ENCODE peak calls at places on chromosomes 4 and X, in four cellular contexts. One of them, this sample, is unnamed.

GRCh38 chr4:43757147-43757546 is 691.5 kb downstream of the KCTD8 start:
- DNase-seq in lower leg skin: no peak
- DNase-seq in fibroblast of mammary gland: no peak
- DNase-seq in stomach: peak
- DNase-seq in this sample: peak

GRCh38 chr4:187782425-187782824 is 213.1 kb upstream of the ZFP42 start:
- DNase-seq in fibroblast of mammary gland: no peak
- DNase-seq in stomach: no peak
- DNase-seq in lower leg skin: no peak
- DNase-seq in this sample: no peak

GRCh38 chrX:40933132-40934078 is 151.8 kb upstream of the USP9X start:
- DNase-seq in lower leg skin: peak
- DNase-seq in fibroblast of mammary gland: peak
- DNase-seq in stomach: no peak
- DNase-seq in this sample: peak

GRCh38 chr4:51932684-51933083 is 87.5 kb downstream of the LRRC66 start:
- DNase-seq in fibroblast of mammary gland: no peak
- DNase-seq in lower leg skin: no peak
- DNase-seq in stomach: no peak
- DNase-seq in this sample: no peak

GRCh38 chrX:9465380-9466114 is 689 bp downstream of the TBL1X start:
- DNase-seq in fibroblast of mammary gland: no peak
- DNase-seq in stomach: peak
- DNase-seq in lower leg skin: no peak
- DNase-seq in this sample: no peak

GRCh38 chr4:57023104-57023503 is 44.4 kb downstream of the POLR2B start:
- DNase-seq in stomach: no peak
- DNase-seq in fibroblast of mammary gland: peak
- DNase-seq in lower leg skin: no peak
- DNase-seq in this sample: peak

GRCh38 chr4:16577177-16577576 is 321.3 kb downstream of the LDB2 start:
- DNase-seq in fibroblast of mammary gland: no peak
- DNase-seq in stomach: no peak
- DNase-seq in lower leg skin: no peak
- DNase-seq in this sample: no peak

GRCh38 chr4:182886768-182887167 is 30.4 kb downstream of the DCTD start:
- DNase-seq in stomach: no peak
- DNase-seq in lower leg skin: no peak
- DNase-seq in fibroblast of mammary gland: no peak
- DNase-seq in this sample: no peak

GRCh38 chr4:8192748-8193738 is 6.0 kb upstream of the SH3TC1 start:
- DNase-seq in stomach: peak
- DNase-seq in lower leg skin: peak
- DNase-seq in fibroblast of mammary gland: peak
- DNase-seq in this sample: peak

GRCh38 chr4:141912831-141913230 is 276.4 kb downstream of the IL15 start:
- DNase-seq in lower leg skin: no peak
- DNase-seq in fibroblast of mammary gland: peak
- DNase-seq in stomach: peak
- DNase-seq in this sample: no peak

GRCh38 chr4:47031713-47032404 is 492 bp downstream of the GABRB1 start:
- DNase-seq in lower leg skin: no peak
- DNase-seq in fibroblast of mammary gland: no peak
- DNase-seq in stomach: no peak
- DNase-seq in this sample: no peak

GRCh38 chrX:154855256-154855655 is 20.8 kb upstream of the SMIM9 start:
- DNase-seq in lower leg skin: no peak
- DNase-seq in fibroblast of mammary gland: no peak
- DNase-seq in stomach: no peak
- DNase-seq in this sample: no peak

GRCh38 chr4:56360071-56360470 is 27.2 kb downstream of the AASDH start:
- DNase-seq in lower leg skin: no peak
- DNase-seq in fibroblast of mammary gland: peak
- DNase-seq in stomach: no peak
- DNase-seq in this sample: no peak

GRCh38 chrX:118677318-118677717 is 50.1 kb upstream of the IL13RA1 start:
- DNase-seq in fibroblast of mammary gland: no peak
- DNase-seq in lower leg skin: no peak
- DNase-seq in stomach: no peak
- DNase-seq in this sample: no peak

GRCh38 chr4:147597561-147597960 is 19.6 kb upstream of the TMEM184C start:
- DNase-seq in lower leg skin: no peak
- DNase-seq in fibroblast of mammary gland: no peak
- DNase-seq in stomach: no peak
- DNase-seq in this sample: no peak

GRCh38 chr4:160026720-160027119 is 923.8 kb downstream of the RAPGEF2 start:
- DNase-seq in stomach: no peak
- DNase-seq in lower leg skin: no peak
- DNase-seq in fibroblast of mammary gland: peak
- DNase-seq in this sample: peak

DNA sequence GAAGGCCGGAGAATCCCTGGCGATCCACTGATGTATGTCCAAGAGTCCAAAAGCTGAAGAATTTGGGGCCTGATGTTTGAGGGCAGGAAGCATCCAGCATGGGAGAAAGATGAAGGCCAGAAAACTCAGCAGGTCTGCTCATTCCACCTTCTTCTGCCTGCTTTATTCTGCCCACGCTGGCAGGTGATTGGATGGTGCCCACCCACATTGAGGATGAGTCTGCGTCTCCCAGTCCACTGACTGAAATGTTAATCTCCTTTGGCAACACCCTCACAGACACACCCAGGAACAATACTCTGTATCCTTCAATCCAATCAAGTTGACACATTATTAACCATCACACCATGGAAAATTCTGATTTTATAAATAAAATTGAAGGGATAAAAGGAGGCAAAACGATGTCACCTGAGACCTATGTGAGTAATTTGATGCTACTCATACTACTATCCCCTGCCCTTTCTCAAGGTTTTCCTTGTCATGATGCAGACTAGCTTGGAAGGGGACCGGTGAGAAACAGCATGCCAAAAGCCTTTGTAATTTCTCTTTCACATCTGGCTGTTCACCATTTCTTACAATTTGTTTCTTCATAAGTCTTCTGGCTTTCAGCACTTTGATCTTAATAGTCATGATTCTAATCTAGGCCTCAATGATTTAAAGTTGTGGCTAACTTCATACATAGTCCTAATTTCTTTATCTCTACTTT is 9.7 kb upstream of the PYURF start:
- DNase-seq in lower leg skin: no peak
- DNase-seq in stomach: no peak
- DNase-seq in fibroblast of mammary gland: peak
- DNase-seq in this sample: peak
- H3K4me3 ChIP-seq in lower leg skin: no peak
- H3K4me3 ChIP-seq in stomach: no peak
- H3K4me3 ChIP-seq in fibroblast of mammary gland: peak
- H3K4me3 ChIP-seq in this sample: no peak

GRCh38 chr4:119289313-119289712 is 32.6 kb downstream of the FABP2 start:
- DNase-seq in stomach: no peak
- DNase-seq in fibroblast of mammary gland: no peak
- DNase-seq in lower leg skin: no peak
- DNase-seq in this sample: no peak

GRCh38 chr4:119281374-119281773 is 40.6 kb downstream of the FABP2 start:
- DNase-seq in fibroblast of mammary gland: no peak
- DNase-seq in stomach: no peak
- DNase-seq in lower leg skin: no peak
- DNase-seq in this sample: no peak

GRCh38 chr4:119290598-119290997 is 31.3 kb downstream of the FABP2 start:
- DNase-seq in lower leg skin: no peak
- DNase-seq in fibroblast of mammary gland: no peak
- DNase-seq in stomach: no peak
- DNase-seq in this sample: no peak

GRCh38 chr4:119284876-119285611 is 36.9 kb downstream of the FABP2 start:
- DNase-seq in stomach: no peak
- DNase-seq in fibroblast of mammary gland: peak
- DNase-seq in lower leg skin: no peak
- DNase-seq in this sample: peak

DNA sequence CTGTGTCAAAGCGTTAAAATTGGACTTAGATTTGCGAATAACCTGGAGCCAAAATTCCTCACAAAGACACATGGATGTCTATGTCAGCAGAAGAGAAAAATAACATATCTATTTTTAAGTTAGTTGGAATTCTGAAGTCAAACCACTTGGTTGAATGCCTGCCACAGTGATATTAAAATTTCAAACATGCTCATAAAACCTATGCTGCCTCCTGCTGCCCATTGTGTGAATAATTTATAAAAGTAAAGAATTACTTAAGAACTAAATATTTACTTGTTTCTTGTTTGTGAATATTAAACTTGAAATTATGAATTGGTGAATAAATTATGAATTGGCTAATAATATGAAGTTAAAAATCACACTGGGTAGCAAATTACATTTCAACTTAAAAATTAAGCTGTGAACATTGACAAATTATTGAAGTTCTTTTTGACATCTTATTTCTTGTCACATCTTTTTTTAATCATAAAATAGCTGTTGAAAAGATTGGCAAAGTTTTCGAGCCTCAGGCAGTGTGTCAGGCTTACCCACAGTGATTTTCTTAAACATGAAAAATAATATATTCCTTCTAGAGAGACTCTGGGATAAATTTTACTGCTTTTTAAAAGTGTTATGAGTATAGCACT is 35.4 kb downstream of the FABP2 start:
- DNase-seq in stomach: no peak
- DNase-seq in fibroblast of mammary gland: peak
- DNase-seq in lower leg skin: no peak
- DNase-seq in this sample: peak
- TF ChIP-seq CTCF in stomach: peak
- TF ChIP-seq CTCF in fibroblast of mammary gland: peak
- TF ChIP-seq CTCF in lower leg skin: no peak
- TF ChIP-seq CTCF in this sample: peak

GRCh38 chrX:3461824-3462508 is 115.5 kb upstream of the MXRA5 start:
- DNase-seq in fibroblast of mammary gland: peak
- DNase-seq in stomach: no peak
- DNase-seq in lower leg skin: no peak
- DNase-seq in this sample: no peak
- H3K4me3 ChIP-seq in fibroblast of mammary gland: peak
- H3K4me3 ChIP-seq in stomach: no peak
- H3K4me3 ChIP-seq in lower leg skin: no peak
- H3K4me3 ChIP-seq in this sample: no peak

GRCh38 chr4:30867427-30867826 is 147.3 kb downstream of the PCDH7 start:
- DNase-seq in lower leg skin: no peak
- DNase-seq in stomach: no peak
- DNase-seq in fibroblast of mammary gland: peak
- DNase-seq in this sample: peak
- TF ChIP-seq CTCF in lower leg skin: no peak
- TF ChIP-seq CTCF in stomach: no peak
- TF ChIP-seq CTCF in fibroblast of mammary gland: no peak
- TF ChIP-seq CTCF in this sample: no peak

GRCh38 chr4:139036885-139037284 is 21.3 kb downstream of the NOCT start:
- DNase-seq in fibroblast of mammary gland: no peak
- DNase-seq in lower leg skin: no peak
- DNase-seq in stomach: no peak
- DNase-seq in this sample: no peak
- H3K4me3 ChIP-seq in fibroblast of mammary gland: no peak
- H3K4me3 ChIP-seq in lower leg skin: no peak
- H3K4me3 ChIP-seq in stomach: no peak
- H3K4me3 ChIP-seq in this sample: no peak

GRCh38 chr4:112379306-112379705 is 82.1 kb downstream of the ALPK1 start:
- DNase-seq in fibroblast of mammary gland: no peak
- DNase-seq in lower leg skin: no peak
- DNase-seq in stomach: no peak
- DNase-seq in this sample: no peak
- TF ChIP-seq CTCF in fibroblast of mammary gland: no peak
- TF ChIP-seq CTCF in lower leg skin: no peak
- TF ChIP-seq CTCF in stomach: no peak
- TF ChIP-seq CTCF in this sample: no peak

GRCh38 chrX:2185341-2186082 is 315.3 kb downstream of the DHRSX start:
- DNase-seq in fibroblast of mammary gland: no peak
- DNase-seq in lower leg skin: no peak
- DNase-seq in stomach: no peak
- DNase-seq in this sample: no peak

GRCh38 chrX:2187352-2188115 is 313.2 kb downstream of the DHRSX start:
- DNase-seq in lower leg skin: no peak
- DNase-seq in stomach: no peak
- DNase-seq in fibroblast of mammary gland: no peak
- DNase-seq in this sample: no peak

GRCh38 chrX:2184089-2184488 is 316.7 kb downstream of the DHRSX start:
- DNase-seq in fibroblast of mammary gland: no peak
- DNase-seq in lower leg skin: no peak
- DNase-seq in stomach: no peak
- DNase-seq in this sample: no peak

GRCh38 chrX:2188840-2189239 is 311.9 kb downstream of the DHRSX start:
- DNase-seq in lower leg skin: no peak
- DNase-seq in stomach: no peak
- DNase-seq in fibroblast of mammary gland: no peak
- DNase-seq in this sample: no peak

DNA sequence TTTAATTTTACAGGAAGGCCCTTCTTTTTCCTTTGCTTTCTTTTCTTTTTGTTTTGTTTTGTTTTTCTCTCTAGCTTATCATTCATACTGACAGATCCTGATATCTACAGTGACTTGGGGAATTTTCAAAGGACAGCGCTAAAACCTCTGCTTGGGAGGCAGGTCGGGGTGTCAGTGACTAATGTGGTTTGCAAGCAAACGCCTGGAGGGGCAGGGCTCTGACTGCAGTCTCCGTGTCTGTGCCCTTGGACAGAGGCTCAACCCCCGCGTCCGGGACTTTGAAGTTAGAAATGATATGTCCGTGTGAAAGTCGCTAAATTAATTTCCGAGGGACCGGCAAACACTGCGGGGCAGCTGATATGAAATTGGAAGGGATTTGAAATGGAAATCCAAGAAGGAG is 312.5 kb downstream of the DHRSX start:
- DNase-seq in lower leg skin: no peak
- DNase-seq in stomach: no peak
- DNase-seq in fibroblast of mammary gland: no peak
- DNase-seq in this sample: no peak
- H3K4me3 ChIP-seq in lower leg skin: no peak
- H3K4me3 ChIP-seq in stomach: no peak
- H3K4me3 ChIP-seq in fibroblast of mammary gland: no peak
- H3K4me3 ChIP-seq in this sample: no peak